ENCODE peak calls at places on chromosomes 6 and 20, in six cellular contexts. V, S, E, P, Y and G are unnamed samples. For H3K36me3 and H3K4me1, the result is how much of the 10 kb centered on the place peaks cover.

GRCh38 chr20:47540443-47541354 is 39.0 kb downstream of the NCOA3 start:
- DNase-seq in V (no peak), E (peak), S (no peak), P (no peak), Y (peak), G (no peak)

GRCh38 chr6:7680393-7681075 is 45.4 kb upstream of the BMP6 start:
- DNase-seq in S (no peak), V (no peak), E (no peak), Y (no peak), P (no peak), G (no peak)

GRCh38 chr6:139778688-139779087 is 404.2 kb upstream of the CITED2 start:
- DNase-seq in S (no peak), P (no peak), V (no peak), Y (no peak), E (no peak), G (no peak)

GRCh38 chr6:159929819-159930218 is 39.0 kb downstream of the MAS1 start:
- DNase-seq in P (no peak), S (no peak), Y (no peak), E (peak), V (no peak), G (no peak)

GRCh38 chr6:71351190-71351589 is 62.6 kb downstream of the OGFRL1 start:
- DNase-seq in Y (no peak), E (peak), P (no peak), V (no peak), S (no peak), G (no peak)

GRCh38 chr6:159008656-159009288 is 8.8 kb upstream of the RSPH3 start:
- DNase-seq in Y (no peak), E (peak), S (no peak), P (no peak), V (no peak), G (no peak)

GRCh38 chr20:39986231-39986904 is 702.7 kb downstream of the MAFB start:
- DNase-seq in V (peak), E (peak), P (peak), Y (no peak), S (peak), G (peak)

GRCh38 chr20:57395111-57395959 is 4.1 kb downstream of the RBM38 start:
- DNase-seq in P (peak), Y (no peak), E (no peak), S (peak), V (peak), G (peak)

GRCh38 chr20:47992021-47992467 is 206.8 kb upstream of the SULF2 start:
- DNase-seq in P (no peak), E (no peak), Y (no peak), V (no peak), S (no peak), G (no peak)

GRCh38 chr6:158441639-158442308 is 118.1 kb upstream of the TMEM181 start:
- DNase-seq in V (peak), P (no peak), S (peak), E (no peak), Y (no peak), G (no peak)

GRCh38 chr20:24470782-24471582 is 1.6 kb downstream of the SYNDIG1 start:
- DNase-seq in P (no peak), V (no peak), E (no peak), S (no peak), Y (no peak), G (no peak)

GRCh38 chr20:24469116-24470030 is at the start of gene SYNDIG1:
- DNase-seq in S (no peak), Y (no peak), P (peak), V (no peak), E (peak), G (no peak)

GRCh38 chr20:24470031-24470781 is 777 bp downstream of the SYNDIG1 start:
- DNase-seq in S (no peak), V (no peak), Y (no peak), P (peak), E (peak), G (no peak)

GRCh38 chr20:24465730-24466129 is 3.7 kb upstream of the SYNDIG1 start:
- DNase-seq in P (peak), E (no peak), S (no peak), V (peak), Y (no peak), G (no peak)

DNA sequence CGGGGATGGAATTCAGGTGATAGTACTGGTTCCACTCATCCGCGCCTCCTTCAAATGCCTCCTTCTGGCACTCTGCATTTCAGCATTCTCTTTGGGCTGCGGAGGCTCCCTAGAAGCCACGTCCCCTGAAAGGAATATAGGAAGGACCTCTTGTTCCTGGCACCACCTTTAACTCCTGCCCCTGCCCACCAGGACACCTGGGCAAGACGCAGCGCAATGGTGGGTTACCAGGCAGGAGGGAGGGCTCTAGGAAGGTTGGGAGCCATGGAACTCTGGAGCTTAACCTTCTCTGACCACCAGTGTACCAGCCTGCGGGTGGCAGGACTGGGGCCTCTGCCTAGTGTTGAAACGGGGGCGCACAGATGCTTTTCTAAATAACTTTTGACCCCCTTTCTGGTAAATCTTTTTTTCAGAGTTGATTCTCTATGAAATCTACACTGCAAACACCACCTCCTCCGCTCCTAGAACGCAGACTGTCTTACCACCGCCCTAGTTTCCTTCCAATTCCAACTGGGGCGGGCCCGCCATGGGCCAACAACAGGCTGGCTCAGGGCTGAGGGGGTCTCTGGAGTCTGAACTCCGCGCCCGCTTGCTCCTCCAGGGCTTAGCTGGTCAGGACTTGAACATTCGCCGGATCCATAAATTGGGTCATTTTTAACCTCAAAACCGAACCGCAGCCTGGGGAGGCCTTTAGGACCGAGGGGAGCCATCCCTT is 871 bp upstream of the SYNDIG1 start:
- DNase-seq in P (no peak), Y (no peak), V (no peak), E (no peak), S (no peak), G (no peak)
- H3K36me3 ChIP-seq in P (under half), Y (under half), V (under half), E (under half), S (under half), G (under half)

GRCh38 chr6:55034752-55035151 is 139.6 kb upstream of the HCRTR2 start:
- DNase-seq in E (no peak), Y (no peak), V (no peak), S (no peak), P (no peak), G (no peak)
- H3K27ac ChIP-seq in E (no peak), Y (no peak), V (no peak), S (no peak), P (no peak), G (no peak)

GRCh38 chr20:33838035-33838864 is 27.1 kb downstream of the CHMP4B start:
- DNase-seq in S (no peak), P (no peak), Y (no peak), E (no peak), V (no peak), G (no peak)

GRCh38 chr20:33835773-33836172 is 24.6 kb downstream of the CHMP4B start:
- DNase-seq in S (peak), E (no peak), P (no peak), Y (no peak), V (no peak), G (no peak)

GRCh38 chr20:33840759-33841438 is 29.8 kb downstream of the CHMP4B start:
- DNase-seq in S (no peak), E (no peak), P (no peak), V (no peak), Y (no peak), G (no peak)

GRCh38 chr20:33839591-33839990 is 28.4 kb downstream of the CHMP4B start:
- DNase-seq in P (peak), S (peak), Y (no peak), E (no peak), V (no peak), G (no peak)

DNA sequence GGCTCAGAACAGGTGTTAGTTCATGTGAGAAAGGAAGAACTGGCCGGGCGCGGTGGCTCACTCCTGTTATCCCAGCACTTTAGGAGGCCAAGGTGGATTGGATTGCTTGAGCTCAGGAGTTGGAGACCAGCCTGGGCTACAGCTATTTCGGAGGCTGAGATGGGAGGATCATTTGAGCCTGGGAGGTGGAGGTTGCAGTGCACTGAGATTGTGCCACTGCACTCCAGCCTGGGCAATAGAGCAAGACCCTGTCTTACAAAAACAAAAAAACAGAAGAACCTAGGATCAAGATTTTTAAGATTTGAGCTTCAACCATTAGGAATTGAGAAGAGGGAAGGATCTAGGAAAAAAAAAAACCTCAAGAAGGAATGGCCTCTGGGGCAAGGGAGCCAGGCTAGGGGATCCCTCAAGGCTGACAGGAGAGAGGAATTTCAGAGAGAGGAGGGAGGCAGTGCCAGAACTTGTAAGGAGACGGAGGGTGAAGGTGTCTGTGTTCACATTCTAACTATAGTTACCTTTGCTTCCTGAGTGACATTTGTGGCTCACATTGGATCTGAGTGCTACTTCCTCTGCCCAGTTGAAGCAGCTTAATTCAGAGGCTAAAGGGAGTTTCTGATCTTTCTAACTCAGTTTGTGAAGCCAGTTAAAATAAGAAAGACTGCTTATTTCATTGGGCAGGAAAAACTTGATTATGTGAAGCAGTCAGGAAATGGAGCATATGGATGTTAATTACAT is 26.1 kb downstream of the CHMP4B start:
- DNase-seq in E (no peak), Y (no peak), S (no peak), P (no peak), V (no peak), G (no peak)
- H3K4me1 ChIP-seq in E (half or more), Y (under half), S (half or more), P (half or more), V (under half), G (half or more)

DNA sequence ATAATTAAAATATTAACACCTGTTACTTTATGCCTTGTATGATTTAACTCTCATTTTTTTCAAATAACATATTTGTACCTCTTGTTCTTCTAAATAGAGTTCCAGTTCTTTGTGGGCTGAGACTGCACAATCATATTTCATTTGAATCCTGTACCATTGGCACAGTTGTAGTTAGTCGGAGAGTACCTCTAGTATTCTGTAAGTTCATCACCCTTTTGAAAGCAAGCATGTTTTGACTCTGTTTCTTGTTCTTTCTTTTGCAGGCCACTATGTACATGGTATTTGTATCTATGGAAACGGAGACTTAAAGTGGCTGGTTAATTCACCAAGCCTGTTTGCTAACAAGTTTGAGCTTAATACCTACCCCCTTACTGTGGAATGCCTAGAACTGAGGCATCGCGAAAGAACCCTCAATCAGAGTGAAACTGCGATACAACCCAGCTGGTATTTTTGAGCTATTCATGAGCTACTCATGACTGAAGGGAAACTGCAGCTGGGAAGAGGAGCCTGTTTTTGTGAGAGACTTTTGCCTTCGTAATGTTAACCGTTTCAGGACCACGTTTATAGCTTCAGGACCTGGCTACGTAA is 68.2 kb downstream of the C6orf52 start:
- DNase-seq in E (peak), V (no peak), Y (no peak), P (no peak), S (no peak), G (no peak)
- H3K36me3 ChIP-seq in E (under half), V (under half), Y (under half), P (under half), S (under half), G (under half)

GRCh38 chr6:27157461-27158315 is 89.8 kb upstream of the PRSS16 start:
- DNase-seq in Y (peak), V (peak), S (peak), P (peak), E (peak), G (peak)
- H3K27ac ChIP-seq in Y (peak), V (no peak), S (no peak), P (no peak), E (peak), G (peak)

DNA sequence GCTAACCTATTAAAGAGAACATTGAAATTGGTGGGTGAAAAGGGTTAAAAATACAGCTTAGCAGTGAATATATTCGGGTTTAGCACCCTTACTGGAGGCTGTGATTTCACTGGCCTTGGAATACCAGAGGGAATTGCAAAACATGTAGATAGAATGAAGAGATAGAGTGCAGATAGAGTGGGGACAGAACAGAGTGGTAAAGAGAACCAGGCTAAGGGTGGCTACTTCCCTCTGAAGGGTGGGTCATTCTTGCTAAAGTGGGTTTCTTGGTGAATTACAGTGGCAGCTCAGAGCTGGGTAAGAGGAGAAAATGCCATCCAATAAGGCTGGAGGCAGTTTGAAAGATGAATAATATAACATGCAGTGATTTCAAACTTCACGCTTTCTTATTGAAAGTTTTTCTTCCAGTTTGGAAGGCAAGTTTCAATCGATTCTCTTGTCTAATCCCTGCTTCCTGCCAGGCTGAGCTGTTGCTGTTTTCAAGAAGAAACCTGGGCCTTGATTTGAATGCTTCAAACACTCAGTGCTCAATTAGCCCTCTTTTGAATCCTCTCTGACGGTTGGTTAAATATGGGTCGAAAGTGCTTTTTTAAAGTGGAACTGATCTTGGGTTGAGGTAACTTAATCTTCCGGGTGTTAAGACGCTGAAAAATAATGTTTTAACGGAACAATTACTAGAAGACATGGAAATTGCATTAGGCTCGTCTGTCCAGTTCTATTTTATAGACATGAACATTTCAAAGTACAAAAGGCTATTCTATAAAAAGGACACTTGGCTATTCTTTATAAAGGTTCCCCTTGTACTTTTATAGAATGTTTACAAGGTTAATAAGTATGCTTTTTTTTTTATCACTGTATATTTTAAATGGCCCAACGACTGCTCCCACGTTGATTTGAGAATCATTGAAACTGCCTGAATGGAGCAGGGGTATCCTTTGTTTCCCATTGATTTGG is 203.3 kb downstream of the BCAS1 start:
- DNase-seq in Y (no peak), P (no peak), V (no peak), E (no peak), S (no peak), G (no peak)
- H3K4me1 ChIP-seq in Y (under half), P (under half), V (under half), E (half or more), S (under half), G (under half)

DNA sequence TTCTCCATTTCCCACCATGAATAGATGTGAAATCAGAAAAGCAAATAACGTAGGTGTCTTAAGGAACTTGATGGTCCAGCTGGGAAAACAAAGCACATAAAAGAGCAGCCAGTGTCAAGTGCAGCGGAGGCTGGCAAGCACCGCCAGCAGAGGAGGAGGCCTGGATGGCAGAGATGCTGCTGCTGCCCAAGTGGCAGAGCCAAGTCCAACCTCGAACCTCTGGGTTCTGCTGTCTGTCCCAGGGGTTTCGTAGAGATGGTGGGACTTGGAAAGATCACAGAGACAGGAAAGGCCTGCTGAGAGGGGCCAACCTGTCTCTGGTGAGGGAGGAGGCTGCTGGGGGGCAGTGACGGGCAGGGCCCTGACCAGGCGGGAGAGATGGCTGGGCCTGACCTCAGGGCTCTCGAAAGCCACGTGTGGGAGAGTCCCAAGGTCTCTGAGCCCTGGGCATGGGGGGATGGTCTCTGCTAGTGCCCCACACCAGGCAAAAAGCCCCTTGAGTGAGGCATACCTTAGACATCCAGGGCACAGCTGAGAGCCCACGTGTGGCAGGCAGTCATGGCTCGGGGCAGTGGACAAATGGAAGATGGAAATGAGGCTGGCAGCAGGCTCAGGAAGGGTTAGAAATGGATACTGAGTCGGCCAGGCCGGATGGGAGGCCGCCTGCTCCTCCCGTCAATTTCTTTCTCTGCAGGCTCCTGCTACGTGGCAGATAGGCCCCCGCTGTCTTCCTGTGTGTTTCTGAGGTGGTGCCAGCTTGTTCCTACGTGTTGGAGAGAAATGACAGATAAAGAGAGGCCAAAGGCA is 77.2 kb downstream of the TCP11 start:
- DNase-seq in E (no peak), P (no peak), Y (no peak), S (peak), V (no peak), G (no peak)
- H3K36me3 ChIP-seq in E (under half), P (half or more), Y (under half), S (under half), V (under half), G (half or more)

GRCh38 chr6:41731561-41732086 is 3.8 kb downstream of the TFEB start:
- DNase-seq in E (no peak), S (no peak), P (no peak), V (peak), Y (no peak), G (peak)

GRCh38 chr6:41728954-41729353 is 6.5 kb downstream of the TFEB start:
- DNase-seq in E (no peak), V (peak), P (no peak), Y (no peak), S (no peak), G (peak)

GRCh38 chr6:41732149-41732548 is 3.3 kb downstream of the TFEB start:
- DNase-seq in P (no peak), E (no peak), S (no peak), V (no peak), Y (no peak), G (no peak)

GRCh38 chr6:41729624-41730023 is 5.8 kb downstream of the TFEB start:
- DNase-seq in S (no peak), V (peak), Y (no peak), P (no peak), E (no peak), G (peak)

DNA sequence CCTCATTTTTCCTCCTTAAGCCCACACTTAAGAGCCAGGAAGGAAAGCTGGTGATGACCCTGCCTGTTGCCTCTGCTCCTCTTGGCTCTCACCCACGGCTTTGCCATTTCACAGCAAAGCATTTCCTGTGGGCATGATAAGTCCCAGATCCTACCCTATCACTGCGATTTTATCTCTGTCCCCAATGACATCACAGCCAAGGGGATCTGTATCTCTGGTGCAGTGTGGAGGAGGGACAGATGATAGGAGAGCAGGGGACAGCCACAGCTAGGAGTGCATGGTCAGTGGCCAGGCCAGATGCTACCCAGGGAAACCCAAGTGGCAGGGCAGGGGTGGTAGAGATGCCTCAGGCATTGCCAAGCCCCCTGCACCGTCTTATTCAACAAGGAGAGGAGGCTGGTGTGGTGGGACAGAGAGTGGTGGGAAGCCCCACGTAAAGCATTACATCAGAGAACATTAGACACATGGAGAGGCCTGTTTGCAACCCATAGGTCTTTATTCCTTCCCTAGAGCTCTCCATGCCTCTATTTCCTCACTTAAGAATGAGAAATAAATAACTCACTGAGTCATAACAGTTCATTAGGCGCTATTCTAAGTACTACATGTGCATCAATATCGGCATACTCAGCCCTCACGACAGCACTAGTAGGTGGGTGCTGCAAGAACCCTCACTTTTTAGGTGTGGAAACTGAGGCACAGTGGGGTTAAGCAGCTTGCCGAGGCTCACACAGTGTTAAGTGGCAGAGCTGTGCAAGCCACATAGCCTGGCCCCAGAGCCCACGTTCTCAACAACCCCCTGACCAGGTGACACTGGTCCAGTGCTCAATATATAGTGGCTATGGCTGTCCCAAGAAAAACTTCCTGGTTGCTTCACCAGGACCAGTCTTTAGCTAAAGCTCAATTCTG is 4.6 kb downstream of the TFEB start:
- DNase-seq in E (no peak), S (no peak), Y (no peak), P (no peak), V (peak), G (peak)
- H3K27ac ChIP-seq in E (no peak), S (peak), Y (no peak), P (no peak), V (no peak), G (peak)